ENCODE peak calls at places on chromosomes 13 and 19, in six cellular contexts. C is astrocyte, R is fibroblast of lung, M is PC-9, X is PC-3, O is GM23248. F is an unnamed sample.
A peak's percentile ranks its signal among the peaks of the same experiment; 100 is the strongest.

GRCh38 chr13:68748038-68748437 is 1359.6 kb upstream of the ATXN8OS start:
- DNase-seq in C (peak; percentile 56), R (peak; percentile 65), M (no peak), X (peak; percentile 72), O (no peak), F (no peak)

GRCh38 chr13:33547035-33547434 is 261.5 kb upstream of the STARD13 start:
- DNase-seq in C (no peak), R (no peak), M (no peak), X (peak; percentile 19), O (no peak), F (no peak)

GRCh38 chr13:75702476-75702875 is 66.3 kb downstream of the LMO7 start:
- DNase-seq in C (no peak), R (no peak), M (no peak), X (no peak), O (no peak), F (no peak)

GRCh38 chr13:20475927-20476691 is 49.5 kb downstream of the CRYL1 start:
- DNase-seq in C (peak; percentile 38), R (peak; percentile 35), M (no peak), X (no peak), O (no peak), F (peak; percentile 24)

GRCh38 chr13:74200081-74200480 is 65.9 kb upstream of the KLF12 start:
- DNase-seq in C (peak; percentile 53), R (peak; percentile 66), M (no peak), X (no peak), O (peak; percentile 48), F (no peak)

GRCh38 chr13:36925603-36926002 is 5.6 kb upstream of the SMAD9 start:
- DNase-seq in C (no peak), R (no peak), M (no peak), X (no peak), O (no peak), F (no peak)

GRCh38 chr13:58302349-58302748 is 670.8 kb downstream of the PCDH17 start:
- DNase-seq in C (no peak), R (no peak), M (no peak), X (no peak), O (no peak), F (no peak)

GRCh38 chr19:46404039-46404883 is 9.1 kb downstream of the CCDC8 start:
- DNase-seq in C (peak; percentile 33), R (peak; percentile 56), M (no peak), X (peak; percentile 37), O (peak; percentile 38), F (peak; percentile 81)

GRCh38 chr19:44539236-44539819 is 9.9 kb upstream of the CEACAM20 start:
- DNase-seq in C (no peak), R (no peak), M (no peak), X (peak; percentile 18), O (peak; percentile 70), F (no peak)

GRCh38 chr13:27965740-27966640 is 3.1 kb downstream of the CDX2 start:
- DNase-seq in C (no peak), R (no peak), M (no peak), X (no peak), O (no peak), F (no peak)

GRCh38 chr13:38135590-38135989 is 214.1 kb upstream of the UFM1 start:
- DNase-seq in C (no peak), R (peak; percentile 3), M (no peak), X (peak; percentile 14), O (no peak), F (no peak)

GRCh38 chr13:109647046-109647445 is 139.3 kb downstream of the IRS2 start:
- DNase-seq in C (peak; percentile 19), R (peak; percentile 15), M (peak; percentile 33), X (peak; percentile 46), O (peak; percentile 43), F (no peak)

GRCh38 chr13:97629601-97630272 is 195.8 kb downstream of the RAP2A start:
- DNase-seq in C (no peak), R (no peak), M (no peak), X (no peak), O (no peak), F (no peak)

GRCh38 chr19:7230826-7231225 is 63.4 kb downstream of the INSR start:
- DNase-seq in C (no peak), R (no peak), M (no peak), X (no peak), O (peak; percentile 12), F (no peak)
- H3K27ac ChIP-seq in C (no peak overlapping the region), R (no peak overlapping the region), M (no peak overlapping the region), X (no peak overlapping the region), O (no peak overlapping the region), F (no peak overlapping the region)

GRCh38 chr13:100089633-100090032 is 740 bp downstream of the PCCA start:
- DNase-seq in C (peak; percentile 13), R (peak; percentile 16), M (no peak), X (peak; percentile 38), O (peak; percentile 56), F (no peak)

GRCh38 chr13:100090861-100091260 is 2.0 kb downstream of the PCCA start:
- DNase-seq in C (no peak), R (no peak), M (no peak), X (no peak), O (no peak), F (no peak)

GRCh38 chr13:100088648-100089601 is at the start of gene PCCA:
- DNase-seq in C (peak; percentile 85), R (peak; percentile 91), M (peak; percentile 94), X (peak; percentile 86), O (peak; percentile 96), F (peak; percentile 97)

DNA sequence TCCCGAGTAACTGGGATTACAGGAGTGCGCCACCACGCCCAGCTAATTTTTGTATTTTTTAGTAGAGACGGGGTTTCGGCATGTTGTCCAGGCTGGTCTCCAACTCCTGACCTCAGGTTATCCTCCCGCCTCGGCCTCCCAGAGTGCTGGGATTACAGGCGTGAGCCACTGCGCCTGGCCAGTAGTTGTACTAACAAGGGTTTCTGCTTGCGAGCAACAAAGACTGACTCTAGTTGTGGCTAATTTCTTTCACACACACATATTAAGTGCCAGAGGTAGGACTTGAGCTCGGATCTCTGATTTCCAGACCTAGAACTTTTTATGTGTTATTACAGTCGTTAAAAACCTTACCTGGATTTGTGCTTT is 628 bp upstream of the PCCA start:
- DNase-seq in C (no peak), R (no peak), M (no peak), X (no peak), O (no peak), F (no peak)
- TF ChIP-seq EZH2 in C (no peak), R (no peak), M (no peak), X (no peak), O (no peak), F (no peak)

GRCh38 chr19:19077103-19077502 is 13.3 kb downstream of the SLC25A42 start:
- DNase-seq in C (no peak), R (no peak), M (no peak), X (no peak), O (no peak), F (no peak)
- H3K27ac ChIP-seq in C (no peak overlapping the region), R (no peak overlapping the region), M (no peak overlapping the region), X (no peak overlapping the region), O (no peak overlapping the region), F (no peak overlapping the region)

DNA sequence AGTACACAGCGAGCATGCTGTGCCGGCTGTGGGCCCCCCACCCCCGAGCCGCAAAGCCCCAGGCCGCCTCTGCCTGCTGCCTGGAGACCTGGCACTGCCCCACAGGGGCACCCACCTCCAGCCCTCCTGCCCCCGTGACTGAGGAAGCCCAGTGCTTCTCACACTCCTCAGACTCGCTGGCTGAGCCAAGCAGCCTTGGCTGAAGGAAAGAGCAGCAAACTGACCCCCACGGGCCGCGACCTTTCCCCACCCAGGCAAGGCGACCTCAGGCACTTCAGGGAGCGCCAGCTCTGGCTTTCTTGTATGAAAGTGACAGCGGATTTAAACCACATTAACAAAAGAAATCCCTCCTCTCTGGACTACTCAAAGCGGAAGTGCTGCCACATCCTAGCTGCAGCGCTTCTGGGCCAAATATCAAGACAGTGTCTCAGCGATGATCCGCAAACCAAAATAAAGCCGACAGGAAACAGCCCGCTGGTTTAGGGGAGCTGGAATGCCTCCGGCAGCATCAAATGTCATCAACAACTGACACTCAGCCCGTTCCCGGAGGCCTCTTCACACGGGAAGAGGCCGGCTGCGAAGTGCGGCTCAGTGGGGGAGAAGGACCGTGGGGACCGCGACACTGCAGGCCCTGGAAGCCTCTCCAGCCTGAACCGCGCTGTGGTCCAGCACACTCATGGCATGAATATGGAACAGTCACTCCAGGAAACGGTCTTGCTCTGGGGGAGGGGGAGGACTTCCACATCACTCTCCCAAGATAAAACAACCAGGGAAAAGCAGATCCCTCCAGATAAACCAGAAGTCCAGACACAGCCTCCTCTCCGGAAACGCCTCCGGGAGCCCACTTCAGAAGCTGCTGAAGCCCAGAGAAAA is 1.5 kb downstream of the RASA3 start:
- DNase-seq in C (peak; percentile 92), R (peak; percentile 94), M (peak; percentile 43), X (peak; percentile 70), O (peak; percentile 95), F (peak; percentile 57)
- TF ChIP-seq EZH2 in C (no peak), R (no peak), M (no peak), X (no peak), O (no peak), F (peak; percentile 42)

GRCh38 chr19:41412953-41413352 is 14.2 kb downstream of the B3GNT8 start:
- DNase-seq in C (no peak), R (no peak), M (no peak), X (no peak), O (no peak), F (no peak)

GRCh38 chr19:41411094-41411493 is 13.5 kb downstream of the BCKDHA start:
- DNase-seq in C (no peak), R (no peak), M (no peak), X (no peak), O (no peak), F (no peak)

GRCh38 chr19:41411682-41412265 is 14.2 kb downstream of the BCKDHA start:
- DNase-seq in C (no peak), R (no peak), M (no peak), X (no peak), O (no peak), F (no peak)

GRCh38 chr19:41409288-41409687 is 11.7 kb downstream of the BCKDHA start:
- DNase-seq in C (peak; percentile 48), R (peak; percentile 59), M (peak; percentile 72), X (peak; percentile 83), O (peak; percentile 32), F (peak; percentile 88)

GRCh38 chr19:41410655-41411054 is 13.0 kb downstream of the BCKDHA start:
- DNase-seq in C (no peak), R (no peak), M (no peak), X (no peak), O (no peak), F (no peak)
- H3K27ac ChIP-seq in C (no peak overlapping the region), R (no peak overlapping the region), M (no peak overlapping the region), X (no peak overlapping the region), O (no peak overlapping the region), F (peak overlapping the region; percentile 96)

GRCh38 chr19:3880471-3881271 is at the start of gene ATCAY:
- DNase-seq in C (no peak), R (no peak), M (no peak), X (no peak), O (no peak), F (no peak)
- TF ChIP-seq EZH2 in C (peak; percentile 74), R (peak; percentile 81), M (no peak), X (no peak), O (no peak), F (peak; percentile 83)